ENCODE peak calls at places on chromosomes 5 and 9, in four cellular contexts. R, V, K and P are unnamed samples.

GRCh38 chr9:128358861-128359260 is 12.3 kb upstream of the URM1 start:
- DNase-seq in R (no peak), V (no peak), K (no peak), P (no peak)

GRCh38 chr9:94085062-94085639 is 887 bp downstream of the PTPDC1 start:
- DNase-seq in R (no peak), V (no peak), K (no peak), P (no peak)

GRCh38 chr9:90035471-90035870 is 430.7 kb downstream of the GADD45G start:
- DNase-seq in R (no peak), V (no peak), K (no peak), P (no peak)

GRCh38 chr5:146722361-146722779 is 156.2 kb downstream of the PPP2R2B start:
- DNase-seq in R (no peak), V (no peak), K (no peak), P (no peak)

GRCh38 chr5:176784218-176785165 is 25.9 kb upstream of the UNC5A start:
- DNase-seq in R (no peak), V (peak), K (no peak), P (no peak)

GRCh38 chr5:163460562-163461176 is at the start of gene HMMR:
- DNase-seq in R (no peak), V (peak), K (no peak), P (no peak)

GRCh38 chr5:9354336-9355081 is 191.4 kb downstream of the SEMA5A start:
- DNase-seq in R (no peak), V (no peak), K (no peak), P (no peak)

GRCh38 chr5:136033848-136034247 is 5.1 kb downstream of the TGFBI start:
- DNase-seq in R (no peak), V (peak), K (no peak), P (no peak)

GRCh38 chr9:101995231-101995630 is 256.8 kb upstream of the GRIN3A start:
- DNase-seq in R (no peak), V (peak), K (no peak), P (no peak)

GRCh38 chr5:157915638-157916037 is 56.7 kb upstream of the CLINT1 start:
- DNase-seq in R (no peak), V (peak), K (no peak), P (no peak)

GRCh38 chr9:37943329-37944265 is 39.7 kb upstream of the SLC25A51 start:
- DNase-seq in R (no peak), V (no peak), K (no peak), P (no peak)

GRCh38 chr9:37968228-37968672 is 64.3 kb upstream of the SLC25A51 start:
- DNase-seq in R (no peak), V (no peak), K (no peak), P (no peak)

GRCh38 chr5:28505121-28505520 is 1466.7 kb upstream of the CDH9 start:
- DNase-seq in R (no peak), V (no peak), K (no peak), P (no peak)

GRCh38 chr9:69549310-69550202 is 122.6 kb downstream of the APBA1 start:
- DNase-seq in R (no peak), V (peak), K (no peak), P (no peak)

GRCh38 chr9:131835132-131835910 is 95.4 kb upstream of the RAPGEF1 start:
- DNase-seq in R (no peak), V (no peak), K (no peak), P (no peak)

GRCh38 chr9:120841930-120842684 is 615 bp downstream of the PSMD5 start:
- DNase-seq in R (peak), V (no peak), K (no peak), P (no peak)

GRCh38 chr5:90529939-90530677 is 724 bp upstream of the LYSMD3 start:
- DNase-seq in R (peak), V (peak), K (peak), P (no peak)

GRCh38 chr5:129345213-129345925 is 114.7 kb upstream of the ADAMTS19 start:
- DNase-seq in R (no peak), V (no peak), K (no peak), P (no peak)

GRCh38 chr9:33116855-33117254 is 40.4 kb upstream of the SMU1 start:
- DNase-seq in R (no peak), V (no peak), K (no peak), P (no peak)

GRCh38 chr5:106094128-106094726 is 1576.5 kb downstream of the EFNA5 start:
- DNase-seq in R (no peak), V (peak), K (no peak), P (no peak)

GRCh38 chr5:87954121-87954520 is 314.5 kb downstream of the TMEM161B start:
- DNase-seq in R (no peak), V (no peak), K (no peak), P (no peak)

GRCh38 chr5:1659100-1660036 is 135.6 kb upstream of the LPCAT1 start:
- DNase-seq in R (no peak), V (no peak), K (no peak), P (no peak)

GRCh38 chr9:214488-215448 is at the start of gene DOCK8:
- DNase-seq in R (peak), V (peak), K (peak), P (peak)

GRCh38 chr5:51650824-51651223 is 267.6 kb downstream of the ISL1 start:
- DNase-seq in R (no peak), V (no peak), K (no peak), P (no peak)

GRCh38 chr9:110897899-110898298 is 140.4 kb downstream of the LPAR1 start:
- DNase-seq in R (no peak), V (no peak), K (no peak), P (no peak)

GRCh38 chr5:57834829-57835554 is 352.4 kb upstream of the ACTBL2 start:
- DNase-seq in R (no peak), V (peak), K (no peak), P (no peak)

GRCh38 chr9:100303812-100304211 is 48.9 kb downstream of the TEX10 start:
- DNase-seq in R (no peak), V (no peak), K (no peak), P (no peak)

GRCh38 chr5:109485030-109485429 is 75.3 kb upstream of the PJA2 start:
- DNase-seq in R (no peak), V (no peak), K (no peak), P (no peak)

GRCh38 chr9:6703898-6704639 is 53.7 kb upstream of the KDM4C start:
- DNase-seq in R (peak), V (peak), K (peak), P (peak)

GRCh38 chr9:125361837-125362531 is 100.4 kb downstream of the GAPVD1 start:
- DNase-seq in R (no peak), V (no peak), K (no peak), P (no peak)

GRCh38 chr5:40991168-40991980 is 79.8 kb downstream of the MROH2B start:
- DNase-seq in R (no peak), V (no peak), K (no peak), P (no peak)

GRCh38 chr9:21761309-21761901 is 41.0 kb upstream of the MTAP start:
- DNase-seq in R (no peak), V (no peak), K (no peak), P (no peak)

GRCh38 chr9:77679088-77679487 is 31.0 kb upstream of the GNA14 start:
- DNase-seq in R (no peak), V (no peak), K (no peak), P (no peak)

GRCh38 chr9:86546712-86547111 is 192.5 kb upstream of the TUT7 start:
- DNase-seq in R (no peak), V (peak), K (no peak), P (no peak)

GRCh38 chr9:4984171-4984570 is 901 bp upstream of the JAK2 start:
- DNase-seq in R (no peak), V (peak), K (no peak), P (no peak)

GRCh38 chr5:122942164-122942914 is 94.2 kb downstream of the PPIC start:
- DNase-seq in R (no peak), V (peak), K (no peak), P (no peak)